ENCODE peak calls at places on chromosomes 16 and 17, in ten cellular contexts. T is NCI-H1092 treated with DMSO at 0.1 percent for 48 hours, K is GM19239, O is WTC11, U is neural crest cell, I is M059J, R is astrocyte of the spinal cord, A is COR-L47, J is BJ, W is cardiac muscle cell. F is an unnamed sample.

GRCh38 chr16:27222499-27223225 is 19.3 kb downstream of the KDM8 start:
- DNase-seq in T (peak), K (no peak), O (no peak), U (no peak), I (peak), R (peak), A (no peak), J (peak), W (peak), F (no peak)

GRCh38 chr16:16041196-16041892 is 91.9 kb downstream of the ABCC1 start:
- DNase-seq in T (no peak), K (no peak), O (peak), U (no peak), I (no peak), R (no peak), A (no peak), J (no peak), W (no peak), F (no peak)

GRCh38 chr16:88585269-88585668 is 15.1 kb downstream of the ZC3H18 start:
- DNase-seq in T (no peak), K (no peak), O (no peak), U (no peak), I (no peak), R (no peak), A (peak), J (no peak), W (no peak), F (no peak)

GRCh38 chr16:69563605-69564580 is 1.9 kb upstream of the NFAT5 start:
- DNase-seq in T (no peak), K (peak), O (no peak), U (peak), I (peak), R (peak), A (no peak), J (no peak), W (peak), F (no peak)

GRCh38 chr16:84478172-84478948 is 26.1 kb downstream of the MEAK7 start:
- DNase-seq in T (no peak), K (no peak), O (no peak), U (no peak), I (peak), R (peak), A (no peak), J (peak), W (peak), F (no peak)

GRCh38 chr17:70609566-70609965 is 440.2 kb downstream of the KCNJ2 start:
- DNase-seq in T (no peak), K (no peak), O (no peak), U (no peak), I (no peak), R (no peak), A (no peak), J (no peak), W (no peak), F (no peak)

GRCh38 chr17:21376835-21377690 is 906 bp downstream of the KCNJ12 start:
- DNase-seq in T (no peak), K (no peak), O (peak), U (no peak), I (peak), R (peak), A (no peak), J (no peak), W (peak), F (peak)

GRCh38 chr17:4199818-4200402 is 56.9 kb downstream of the CYB5D2 start:
- DNase-seq in T (no peak), K (peak), O (peak), U (peak), I (peak), R (peak), A (no peak), J (no peak), W (peak), F (peak)

GRCh38 chr17:61284174-61284573 is 115.5 kb upstream of the TBX2 start:
- DNase-seq in T (no peak), K (no peak), O (no peak), U (no peak), I (peak), R (peak), A (no peak), J (peak), W (peak), F (no peak)

GRCh38 chr17:77282524-77283515 is 142.1 kb downstream of the SEC14L1 start:
- DNase-seq in T (peak), K (no peak), O (no peak), U (no peak), I (peak), R (peak), A (peak), J (no peak), W (peak), F (no peak)

GRCh38 chr16:1535391-1536291 is 2.2 kb downstream of the TMEM204 start:
- DNase-seq in T (no peak), K (no peak), O (no peak), U (no peak), I (no peak), R (peak), A (no peak), J (no peak), W (no peak), F (no peak)

GRCh38 chr16:67917140-67917851 is 14.4 kb downstream of the CTRL start:
- DNase-seq in T (peak), K (no peak), O (no peak), U (no peak), I (peak), R (no peak), A (no peak), J (no peak), W (no peak), F (no peak)

GRCh38 chr17:2545393-2545792 is 33.7 kb upstream of the METTL16 start:
- DNase-seq in T (no peak), K (no peak), O (no peak), U (no peak), I (no peak), R (no peak), A (no peak), J (no peak), W (no peak), F (no peak)

GRCh38 chr17:45440161-45440859 is 7.6 kb upstream of the ARHGAP27 start:
- DNase-seq in T (no peak), K (no peak), O (peak), U (no peak), I (no peak), R (peak), A (peak), J (no peak), W (peak), F (no peak)

GRCh38 chr16:72487283-72487682 is 315.3 kb upstream of the PMFBP1 start:
- DNase-seq in T (no peak), K (no peak), O (no peak), U (no peak), I (no peak), R (no peak), A (no peak), J (no peak), W (no peak), F (no peak)

GRCh38 chr17:72915631-72916081 is 176.8 kb downstream of the SLC39A11 start:
- DNase-seq in T (no peak), K (no peak), O (no peak), U (no peak), I (no peak), R (no peak), A (no peak), J (no peak), W (no peak), F (no peak)

GRCh38 chr17:68383443-68384321 is 73.6 kb downstream of the WIPI1 start:
- DNase-seq in T (no peak), K (no peak), O (no peak), U (no peak), I (peak), R (peak), A (no peak), J (peak), W (peak), F (no peak)

F was measured in D721Med.